ENCODE peak calls at places on chromosomes 16 and 17, in five cellular contexts. One of them, this sample, is unnamed.
A peak's percentile ranks its signal among the peaks of the same experiment; 100 is the strongest.

GRCh38 chr17:63503330-63503685 is 19.9 kb upstream of the KCNH6 start:
- DNase-seq in suprapubic skin: no peak
- DNase-seq in head of caudate nucleus: no peak
- DNase-seq in Calu3: no peak
- DNase-seq in fibroblast of villous mesenchyme: no peak
- DNase-seq in this sample: no peak

GRCh38 chr17:9994761-9995160 is 89.7 kb upstream of the RCVRN start:
- DNase-seq in Calu3: no peak
- DNase-seq in fibroblast of villous mesenchyme: no peak
- DNase-seq in suprapubic skin: no peak
- DNase-seq in head of caudate nucleus: no peak
- DNase-seq in this sample: no peak

GRCh38 chr16:64481497-64481896 is 640.4 kb downstream of the CDH11 start:
- DNase-seq in suprapubic skin: no peak
- DNase-seq in Calu3: no peak
- DNase-seq in fibroblast of villous mesenchyme: no peak
- DNase-seq in head of caudate nucleus: no peak
- DNase-seq in this sample: no peak

GRCh38 chr16:84178146-84178765 is 8.6 kb downstream of the TAF1C start:
- DNase-seq in suprapubic skin: no peak
- DNase-seq in head of caudate nucleus: no peak
- DNase-seq in fibroblast of villous mesenchyme: no peak
- DNase-seq in Calu3: no peak
- DNase-seq in this sample: no peak

GRCh38 chr17:6574689-6575595 is 18.6 kb upstream of the PITPNM3 start:
- DNase-seq in head of caudate nucleus: no peak
- DNase-seq in fibroblast of villous mesenchyme: peak; percentile 36
- DNase-seq in suprapubic skin: no peak
- DNase-seq in Calu3: no peak
- DNase-seq in this sample: peak; percentile 49

GRCh38 chr17:63819131-63819530 is 8.1 kb upstream of the PSMC5 start:
- DNase-seq in fibroblast of villous mesenchyme: no peak
- DNase-seq in Calu3: no peak
- DNase-seq in suprapubic skin: no peak
- DNase-seq in head of caudate nucleus: no peak
- DNase-seq in this sample: no peak

GRCh38 chr16:57576429-57576870 is 34.0 kb downstream of the ADGRG5 start:
- DNase-seq in head of caudate nucleus: peak; percentile 77
- DNase-seq in Calu3: peak; percentile 82
- DNase-seq in fibroblast of villous mesenchyme: peak; percentile 64
- DNase-seq in suprapubic skin: no peak
- DNase-seq in this sample: peak; percentile 79

GRCh38 chr16:66872524-66872923 is 7.8 kb upstream of the PDP2 start:
- DNase-seq in fibroblast of villous mesenchyme: peak; percentile 36
- DNase-seq in head of caudate nucleus: no peak
- DNase-seq in Calu3: no peak
- DNase-seq in suprapubic skin: no peak
- DNase-seq in this sample: no peak

GRCh38 chr16:1759511-1759910 is 11.8 kb downstream of the NME3 start:
- DNase-seq in Calu3: no peak
- DNase-seq in fibroblast of villous mesenchyme: no peak
- DNase-seq in head of caudate nucleus: no peak
- DNase-seq in suprapubic skin: no peak
- DNase-seq in this sample: no peak

GRCh38 chr17:42518046-42518754 is 17.8 kb upstream of the NAGLU start:
- DNase-seq in suprapubic skin: peak; percentile 90
- DNase-seq in fibroblast of villous mesenchyme: peak; percentile 96
- DNase-seq in head of caudate nucleus: no peak
- DNase-seq in Calu3: peak; percentile 85
- DNase-seq in this sample: peak; percentile 86

GRCh38 chr17:79377230-79377790 is 233.5 kb downstream of the RBFOX3 start:
- DNase-seq in fibroblast of villous mesenchyme: no peak
- DNase-seq in head of caudate nucleus: no peak
- DNase-seq in suprapubic skin: no peak
- DNase-seq in Calu3: no peak
- DNase-seq in this sample: no peak

GRCh38 chr17:79997004-79997673 is 38.5 kb downstream of the TBC1D16 start:
- DNase-seq in suprapubic skin: no peak
- DNase-seq in head of caudate nucleus: no peak
- DNase-seq in Calu3: no peak
- DNase-seq in fibroblast of villous mesenchyme: no peak
- DNase-seq in this sample: no peak

GRCh38 chr17:34758316-34758715 is 178.9 kb downstream of the TMEM132E start:
- DNase-seq in fibroblast of villous mesenchyme: no peak
- DNase-seq in head of caudate nucleus: no peak
- DNase-seq in suprapubic skin: peak; percentile 49
- DNase-seq in Calu3: no peak
- DNase-seq in this sample: no peak

GRCh38 chr17:18187816-18188761 is 4.5 kb downstream of the ALKBH5 start:
- DNase-seq in Calu3: no peak
- DNase-seq in head of caudate nucleus: no peak
- DNase-seq in suprapubic skin: no peak
- DNase-seq in fibroblast of villous mesenchyme: peak; percentile 57
- DNase-seq in this sample: no peak

GRCh38 chr17:55327225-55328088 is 62.7 kb downstream of the HLF start:
- DNase-seq in head of caudate nucleus: no peak
- DNase-seq in Calu3: peak; percentile 7
- DNase-seq in fibroblast of villous mesenchyme: no peak
- DNase-seq in suprapubic skin: no peak
- DNase-seq in this sample: peak; percentile 32

GRCh38 chr17:44043326-44043725 is 23.1 kb downstream of the LSM12 start:
- DNase-seq in head of caudate nucleus: no peak
- DNase-seq in suprapubic skin: no peak
- DNase-seq in fibroblast of villous mesenchyme: peak; percentile 77
- DNase-seq in Calu3: no peak
- DNase-seq in this sample: no peak

GRCh38 chr16:9351440-9351839 is 260.0 kb downstream of the HAPSTR1 start:
- DNase-seq in Calu3: peak; percentile 92
- DNase-seq in fibroblast of villous mesenchyme: no peak
- DNase-seq in head of caudate nucleus: no peak
- DNase-seq in suprapubic skin: no peak
- DNase-seq in this sample: no peak

GRCh38 chr17:77999413-78000173 is 41.1 kb downstream of the TNRC6C start:
- DNase-seq in Calu3: no peak
- DNase-seq in head of caudate nucleus: no peak
- DNase-seq in fibroblast of villous mesenchyme: peak; percentile 35
- DNase-seq in suprapubic skin: no peak
- DNase-seq in this sample: no peak

GRCh38 chr16:3131755-3132377 is 3.0 kb upstream of the ZNF213 start:
- DNase-seq in suprapubic skin: no peak
- DNase-seq in Calu3: peak; percentile 73
- DNase-seq in head of caudate nucleus: no peak
- DNase-seq in fibroblast of villous mesenchyme: peak; percentile 40
- DNase-seq in this sample: no peak

GRCh38 chr16:72877374-72878028 is 170.4 kb downstream of the ZFHX3 start:
- DNase-seq in head of caudate nucleus: no peak
- DNase-seq in fibroblast of villous mesenchyme: peak; percentile 86
- DNase-seq in suprapubic skin: no peak
- DNase-seq in Calu3: peak; percentile 64
- DNase-seq in this sample: no peak

GRCh38 chr17:67737145-67737544 is 19.4 kb downstream of the NOL11 start:
- DNase-seq in suprapubic skin: no peak
- DNase-seq in Calu3: no peak
- DNase-seq in head of caudate nucleus: no peak
- DNase-seq in fibroblast of villous mesenchyme: no peak
- DNase-seq in this sample: no peak

GRCh38 chr16:53864819-53865491 is 161.0 kb downstream of the FTO start:
- DNase-seq in fibroblast of villous mesenchyme: no peak
- DNase-seq in head of caudate nucleus: no peak
- DNase-seq in Calu3: peak; percentile 5
- DNase-seq in suprapubic skin: no peak
- DNase-seq in this sample: no peak

GRCh38 chr17:64244165-64244564 is 18.9 kb downstream of the TEX2 start:
- DNase-seq in Calu3: no peak
- DNase-seq in suprapubic skin: no peak
- DNase-seq in head of caudate nucleus: no peak
- DNase-seq in fibroblast of villous mesenchyme: peak; percentile 94
- DNase-seq in this sample: no peak

GRCh38 chr16:73202176-73202729 is 154.3 kb upstream of the ZFHX3 start:
- DNase-seq in head of caudate nucleus: no peak
- DNase-seq in suprapubic skin: no peak
- DNase-seq in Calu3: no peak
- DNase-seq in fibroblast of villous mesenchyme: peak; percentile 95
- DNase-seq in this sample: peak; percentile 77

GRCh38 chr16:81003610-81004460 is 2.9 kb downstream of the CMC2 start:
- DNase-seq in fibroblast of villous mesenchyme: peak; percentile 70
- DNase-seq in head of caudate nucleus: no peak
- DNase-seq in suprapubic skin: no peak
- DNase-seq in Calu3: no peak
- DNase-seq in this sample: no peak

GRCh38 chr17:74119049-74119580 is 84.4 kb upstream of the RPL38 start:
- DNase-seq in fibroblast of villous mesenchyme: no peak
- DNase-seq in head of caudate nucleus: no peak
- DNase-seq in Calu3: no peak
- DNase-seq in suprapubic skin: peak; percentile 44
- DNase-seq in this sample: no peak

GRCh38 chr17:3777366-3777765 is 23.6 kb downstream of the ITGAE start:
- DNase-seq in suprapubic skin: no peak
- DNase-seq in head of caudate nucleus: no peak
- DNase-seq in fibroblast of villous mesenchyme: no peak
- DNase-seq in Calu3: no peak
- DNase-seq in this sample: no peak

GRCh38 chr17:48618366-48618896 is 3.3 kb upstream of the HOXB8 start:
- DNase-seq in fibroblast of villous mesenchyme: peak; percentile 79
- DNase-seq in suprapubic skin: peak; percentile 95
- DNase-seq in head of caudate nucleus: peak; percentile 85
- DNase-seq in Calu3: peak; percentile 98
- DNase-seq in this sample: peak; percentile 89

GRCh38 chr17:73011016-73011486 is 81.4 kb downstream of the SLC39A11 start:
- DNase-seq in fibroblast of villous mesenchyme: no peak
- DNase-seq in suprapubic skin: no peak
- DNase-seq in head of caudate nucleus: no peak
- DNase-seq in Calu3: no peak
- DNase-seq in this sample: no peak

GRCh38 chr17:49557204-49558024 is 18.3 kb upstream of the NXPH3 start:
- DNase-seq in suprapubic skin: peak; percentile 38
- DNase-seq in head of caudate nucleus: peak; percentile 33
- DNase-seq in fibroblast of villous mesenchyme: peak; percentile 52
- DNase-seq in Calu3: peak; percentile 73
- DNase-seq in this sample: no peak

GRCh38 chr17:80862341-80862969 is 129.2 kb upstream of the CHMP6 start:
- DNase-seq in Calu3: no peak
- DNase-seq in suprapubic skin: no peak
- DNase-seq in fibroblast of villous mesenchyme: no peak
- DNase-seq in head of caudate nucleus: no peak
- DNase-seq in this sample: no peak

This sample was measured in mucosa of gallbladder.